ENCODE peak calls at places on chromosomes 16 and 17, in four cellular contexts. One of them, this sample, is unnamed.

GRCh38 chr16:68528686-68529379 is 10.3 kb upstream of the ZFP90 start:
- DNase-seq in heart left ventricle: peak
- DNase-seq in H54: peak
- DNase-seq in adrenal gland: peak
- DNase-seq in this sample: peak

GRCh38 chr17:66405836-66406679 is 103.6 kb downstream of the PRKCA start:
- DNase-seq in H54: no peak
- DNase-seq in heart left ventricle: no peak
- DNase-seq in adrenal gland: no peak
- DNase-seq in this sample: no peak

GRCh38 chr16:11004351-11004750 is 60.0 kb downstream of the CLEC16A start:
- DNase-seq in adrenal gland: no peak
- DNase-seq in heart left ventricle: no peak
- DNase-seq in H54: no peak
- DNase-seq in this sample: no peak

GRCh38 chr17:67435122-67435521 is 58.0 kb downstream of the PITPNC1 start:
- DNase-seq in H54: no peak
- DNase-seq in adrenal gland: no peak
- DNase-seq in heart left ventricle: no peak
- DNase-seq in this sample: peak

GRCh38 chr17:81578561-81579225 is 26.5 kb upstream of the FAAP100 start:
- DNase-seq in heart left ventricle: no peak
- DNase-seq in adrenal gland: no peak
- DNase-seq in H54: no peak
- DNase-seq in this sample: no peak

GRCh38 chr16:72596373-72596772 is 424.4 kb upstream of the PMFBP1 start:
- DNase-seq in adrenal gland: no peak
- DNase-seq in H54: no peak
- DNase-seq in heart left ventricle: no peak
- DNase-seq in this sample: no peak

GRCh38 chr16:89187337-89188063 is 12.8 kb downstream of the SLC22A31 start:
- DNase-seq in adrenal gland: peak
- DNase-seq in H54: no peak
- DNase-seq in heart left ventricle: peak
- DNase-seq in this sample: peak

GRCh38 chr17:19354123-19354522 is 8.4 kb downstream of the B9D1 start:
- DNase-seq in heart left ventricle: no peak
- DNase-seq in adrenal gland: no peak
- DNase-seq in H54: peak
- DNase-seq in this sample: no peak

GRCh38 chr17:29444589-29444988 is 54.4 kb downstream of the TAOK1 start:
- DNase-seq in adrenal gland: no peak
- DNase-seq in heart left ventricle: no peak
- DNase-seq in H54: peak
- DNase-seq in this sample: no peak

GRCh38 chr17:9948967-9949366 is 43.9 kb upstream of the RCVRN start:
- DNase-seq in adrenal gland: no peak
- DNase-seq in H54: no peak
- DNase-seq in heart left ventricle: peak
- DNase-seq in this sample: no peak

GRCh38 chr16:72099377-72099818 is 5.8 kb downstream of the DHX38 start:
- DNase-seq in adrenal gland: no peak
- DNase-seq in H54: peak
- DNase-seq in heart left ventricle: no peak
- DNase-seq in this sample: peak

GRCh38 chr17:6643460-6644125 is 2.7 kb downstream of the TXNDC17 start:
- DNase-seq in adrenal gland: no peak
- DNase-seq in H54: no peak
- DNase-seq in heart left ventricle: no peak
- DNase-seq in this sample: no peak

GRCh38 chr16:66211651-66212050 is 154.8 kb upstream of the CDH5 start:
- DNase-seq in H54: no peak
- DNase-seq in adrenal gland: no peak
- DNase-seq in heart left ventricle: no peak
- DNase-seq in this sample: no peak

GRCh38 chr17:64057701-64058263 is 37.3 kb upstream of the ICAM2 start:
- DNase-seq in adrenal gland: no peak
- DNase-seq in H54: no peak
- DNase-seq in heart left ventricle: no peak
- DNase-seq in this sample: no peak

GRCh38 chr17:14359251-14359939 is 58.5 kb downstream of the HS3ST3B1 start:
- DNase-seq in heart left ventricle: no peak
- DNase-seq in H54: no peak
- DNase-seq in adrenal gland: no peak
- DNase-seq in this sample: peak

GRCh38 chr16:69831212-69832123 is 69.3 kb downstream of the WWP2 start:
- DNase-seq in heart left ventricle: no peak
- DNase-seq in adrenal gland: no peak
- DNase-seq in H54: no peak
- DNase-seq in this sample: no peak

GRCh38 chr16:84617068-84617630 is 729 bp downstream of the COTL1 start:
- DNase-seq in H54: no peak
- DNase-seq in adrenal gland: no peak
- DNase-seq in heart left ventricle: no peak
- DNase-seq in this sample: peak

GRCh38 chr17:76738468-76738850 is 540 bp downstream of the MFSD11 start:
- DNase-seq in heart left ventricle: no peak
- DNase-seq in adrenal gland: no peak
- DNase-seq in H54: no peak
- DNase-seq in this sample: peak

GRCh38 chr17:76735586-76736348 is 1.4 kb downstream of the SRSF2 start:
- DNase-seq in adrenal gland: no peak
- DNase-seq in H54: no peak
- DNase-seq in heart left ventricle: no peak
- DNase-seq in this sample: peak

GRCh38 chr17:76736349-76737081 is 616 bp downstream of the SRSF2 start:
- DNase-seq in adrenal gland: peak
- DNase-seq in heart left ventricle: peak
- DNase-seq in H54: no peak
- DNase-seq in this sample: peak

GRCh38 chr17:76737082-76737675 is at the start of gene SRSF2:
- DNase-seq in adrenal gland: peak
- DNase-seq in heart left ventricle: peak
- DNase-seq in H54: peak
- DNase-seq in this sample: peak

GRCh38 chr17:76737676-76738467 is at the start of gene MFSD11:
- DNase-seq in H54: peak
- DNase-seq in adrenal gland: peak
- DNase-seq in heart left ventricle: peak
- DNase-seq in this sample: peak
- TF ChIP-seq POLR2A in H54: peak
- TF ChIP-seq POLR2A in adrenal gland: peak
- TF ChIP-seq POLR2A in heart left ventricle: no peak
- TF ChIP-seq POLR2A in this sample: no peak

DNA sequence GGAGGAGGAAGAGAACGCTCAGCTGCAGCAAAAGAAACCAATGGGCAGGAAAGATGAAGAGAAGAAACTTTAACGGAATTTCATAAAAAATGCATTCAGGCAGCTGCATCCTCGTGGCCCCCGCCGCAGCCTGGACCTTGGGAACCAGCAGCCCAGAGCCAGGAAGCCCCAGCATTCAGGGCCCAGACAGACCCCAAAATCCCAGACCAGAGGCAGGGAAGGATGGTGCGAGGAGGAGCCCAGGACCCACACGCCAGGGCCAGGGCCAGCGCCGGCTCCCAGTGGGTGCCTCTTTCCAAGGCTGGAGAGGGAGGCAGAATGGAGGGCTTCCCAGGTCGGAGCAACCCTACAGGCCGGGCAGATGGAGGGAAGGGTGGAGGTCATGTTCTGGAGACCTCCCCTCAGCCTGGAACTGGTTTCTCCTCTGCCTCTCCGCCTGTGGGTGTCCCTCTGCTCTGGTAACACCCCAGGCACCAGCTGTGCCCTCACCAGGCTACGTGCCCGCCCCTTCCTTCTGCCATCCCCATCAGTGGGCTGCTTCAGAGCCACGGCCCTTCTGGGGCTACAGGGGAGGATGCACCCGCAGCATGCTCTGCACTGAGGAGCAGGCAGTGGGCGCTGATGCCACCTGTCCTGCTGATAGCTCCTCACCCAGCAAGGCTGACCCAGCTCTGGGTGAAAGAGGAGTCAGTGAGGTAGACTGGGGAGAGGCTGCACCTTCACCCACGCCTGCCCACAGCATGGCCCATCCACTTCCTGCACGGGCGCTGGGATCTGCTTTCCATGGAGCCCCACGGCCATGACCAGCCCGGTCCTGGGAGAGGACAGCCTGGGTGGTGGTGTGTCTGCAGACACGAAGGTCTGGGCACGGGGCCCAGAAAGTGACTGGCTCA is 1.2 kb upstream of the MIF4GD start:
- DNase-seq in H54: no peak
- DNase-seq in adrenal gland: peak
- DNase-seq in heart left ventricle: peak
- DNase-seq in this sample: peak
- TF ChIP-seq POLR2A in H54: no peak
- TF ChIP-seq POLR2A in adrenal gland: no peak
- TF ChIP-seq POLR2A in heart left ventricle: no peak
- TF ChIP-seq POLR2A in this sample: no peak

GRCh38 chr16:50695017-50696000 is 1.9 kb downstream of the NOD2 start:
- DNase-seq in heart left ventricle: peak
- DNase-seq in H54: no peak
- DNase-seq in adrenal gland: no peak
- DNase-seq in this sample: peak
- TF ChIP-seq POLR2A in heart left ventricle: no peak
- TF ChIP-seq POLR2A in H54: no peak
- TF ChIP-seq POLR2A in adrenal gland: no peak
- TF ChIP-seq POLR2A in this sample: no peak

DNA sequence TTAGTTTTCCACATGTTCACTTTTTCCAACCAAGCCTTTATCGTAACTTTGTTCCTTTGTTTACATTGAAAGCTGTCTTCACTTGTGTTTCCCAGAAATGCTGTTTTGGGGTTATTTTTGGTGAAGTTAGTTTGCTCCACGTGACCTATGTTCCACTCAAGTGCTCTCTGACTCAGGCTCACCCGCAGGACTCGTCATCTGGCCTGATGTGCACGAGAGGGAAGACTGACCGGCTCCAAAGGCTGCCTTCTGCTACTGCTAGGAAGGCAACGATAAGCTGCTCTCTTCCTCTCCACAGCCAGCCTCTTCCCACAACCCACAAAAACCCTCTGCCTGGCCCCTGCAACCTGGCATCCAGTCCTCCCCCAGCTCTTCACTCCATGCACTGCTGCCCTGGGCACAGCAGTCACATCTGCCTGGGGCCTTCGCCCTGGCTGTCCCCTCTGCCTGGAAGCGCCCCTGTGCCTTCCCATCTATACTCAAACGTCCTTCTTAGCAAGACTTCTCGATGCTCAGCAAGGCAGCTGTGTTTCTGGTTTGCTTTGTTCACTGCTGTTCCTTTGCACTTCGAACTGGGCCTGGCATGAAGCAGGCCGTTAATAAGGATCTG is 28.0 kb downstream of the ZCCHC14 start:
- DNase-seq in heart left ventricle: peak
- DNase-seq in H54: peak
- DNase-seq in adrenal gland: peak
- DNase-seq in this sample: peak
- TF ChIP-seq POLR2A in heart left ventricle: no peak
- TF ChIP-seq POLR2A in H54: no peak
- TF ChIP-seq POLR2A in adrenal gland: peak
- TF ChIP-seq POLR2A in this sample: no peak

GRCh38 chr17:41773731-41774193 is 12.7 kb downstream of the JUP start:
- DNase-seq in heart left ventricle: no peak
- DNase-seq in H54: no peak
- DNase-seq in adrenal gland: no peak
- DNase-seq in this sample: no peak

GRCh38 chr17:41772218-41772585 is 14.3 kb downstream of the JUP start:
- DNase-seq in adrenal gland: no peak
- DNase-seq in heart left ventricle: no peak
- DNase-seq in H54: no peak
- DNase-seq in this sample: no peak

GRCh38 chr17:41771389-41772206 is 14.9 kb downstream of the JUP start:
- DNase-seq in heart left ventricle: no peak
- DNase-seq in adrenal gland: no peak
- DNase-seq in H54: no peak
- DNase-seq in this sample: no peak

GRCh38 chr17:41772586-41773189 is 13.8 kb downstream of the JUP start:
- DNase-seq in heart left ventricle: no peak
- DNase-seq in H54: no peak
- DNase-seq in adrenal gland: no peak
- DNase-seq in this sample: no peak

DNA sequence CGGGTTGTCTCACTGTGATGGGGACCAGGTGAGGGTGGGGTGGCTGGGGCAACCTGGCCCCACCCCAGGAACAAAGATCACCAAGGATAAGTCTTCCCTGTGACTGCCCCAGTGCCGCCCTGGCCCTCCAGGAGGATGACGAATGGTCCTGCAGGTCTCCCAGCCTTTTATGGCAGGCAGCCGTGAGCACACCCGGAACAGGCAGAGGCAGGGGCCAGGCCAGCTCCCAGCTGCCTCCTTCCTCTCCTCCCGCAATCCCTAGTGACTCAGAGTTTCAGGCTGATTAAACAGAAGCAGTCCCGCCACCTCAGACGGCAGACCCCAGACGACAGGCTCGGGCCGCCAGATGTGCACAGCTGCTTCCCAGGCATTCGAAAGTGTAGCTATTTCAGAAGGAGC is 13.3 kb downstream of the JUP start:
- DNase-seq in H54: peak
- DNase-seq in adrenal gland: no peak
- DNase-seq in heart left ventricle: peak
- DNase-seq in this sample: no peak
- TF ChIP-seq POLR2A in H54: no peak
- TF ChIP-seq POLR2A in adrenal gland: no peak
- TF ChIP-seq POLR2A in heart left ventricle: no peak
- TF ChIP-seq POLR2A in this sample: no peak

DNA sequence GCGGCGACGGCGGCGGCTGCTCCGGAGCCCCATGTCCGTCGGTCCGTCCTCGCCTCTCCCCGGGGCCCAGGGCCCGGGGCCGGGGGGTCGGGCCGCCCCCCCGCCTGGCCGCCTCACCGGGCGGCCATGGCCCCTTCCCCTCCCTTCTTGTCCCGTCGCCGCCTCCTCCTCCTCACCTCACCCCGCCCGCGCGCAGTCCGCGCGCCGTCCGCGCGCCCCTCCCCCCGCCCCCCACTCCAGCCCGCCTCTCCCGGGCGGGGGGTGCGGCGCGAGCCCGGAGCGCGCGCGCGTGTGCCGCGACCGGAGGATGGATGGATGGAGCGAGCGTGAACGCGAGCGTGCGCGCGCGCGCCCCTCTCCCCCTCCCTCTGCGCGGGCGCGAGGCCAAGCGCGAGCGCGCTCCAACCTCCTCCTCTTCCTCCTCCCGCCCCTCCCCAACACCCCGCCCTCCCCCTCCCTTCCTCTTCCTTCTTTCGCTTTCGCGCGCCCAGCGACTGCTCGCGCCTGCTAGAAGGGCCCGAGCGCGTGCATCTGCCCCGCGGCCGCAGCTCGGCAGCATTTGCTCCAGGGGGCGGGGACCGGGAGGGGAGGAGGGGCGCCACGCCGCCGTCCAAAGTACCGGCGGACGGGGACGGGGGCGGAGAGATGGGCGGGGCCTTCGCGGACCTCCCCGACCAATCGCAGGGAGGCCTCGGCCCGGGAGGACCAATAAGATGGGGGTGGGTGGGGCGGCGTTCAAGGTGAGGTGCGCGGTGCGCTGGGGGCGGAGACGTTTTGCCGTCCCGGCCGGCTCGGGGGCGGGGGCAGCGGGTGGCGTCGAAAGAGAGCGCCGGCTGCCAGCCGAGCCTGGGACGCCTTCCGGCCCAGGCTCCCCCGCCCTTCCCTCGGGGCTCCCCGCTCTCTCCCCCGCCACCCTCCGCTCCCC is at the start of gene ATXN7L3:
- DNase-seq in H54: peak
- DNase-seq in heart left ventricle: peak
- DNase-seq in adrenal gland: peak
- DNase-seq in this sample: peak
- TF ChIP-seq POLR2A in H54: peak
- TF ChIP-seq POLR2A in heart left ventricle: no peak
- TF ChIP-seq POLR2A in adrenal gland: peak
- TF ChIP-seq POLR2A in this sample: no peak